ENCODE peak calls at places on chromosome 12, in seven cellular contexts. G is activated B cell treated with CpG ODN at 0.5 μM for 24 hours; R is H1; Q is GM10248; T is CD8-positive, alpha-beta T cell; J is activated CD8-positive, alpha-beta T cell treated with anti-CD3 and anti-CD28 coated beads for 36 hours; D is lung. O is an unnamed sample.

GRCh38 chr12:67810166-67810565 is 161.6 kb downstream of the DYRK2 start:
- DNase-seq in G (no peak), R (no peak), Q (no peak), T (no peak), J (no peak), D (no peak), O (no peak)

GRCh38 chr12:121697093-121697698 is 15.4 kb upstream of the TMEM120B start:
- DNase-seq in G (no peak), R (no peak), Q (peak; percentile 69), T (peak; percentile 48), J (peak; percentile 28), D (no peak), O (peak; percentile 69)

GRCh38 chr12:53060721-53061276 is 10.9 kb downstream of the TNS2 start:
- DNase-seq in G (no peak), R (no peak), Q (no peak), T (no peak), J (no peak), D (peak; percentile 34), O (no peak)

GRCh38 chr12:44876554-44877275 is 600 bp upstream of the NELL2 start:
- DNase-seq in G (no peak), R (peak; percentile 87), Q (peak; percentile 34), T (peak; percentile 58), J (peak; percentile 65), D (peak; percentile 29), O (peak; percentile 44)

GRCh38 chr12:123384994-123385376 is 1.1 kb downstream of the KMT5A start:
- DNase-seq in G (no peak), R (no peak), Q (no peak), T (no peak), J (no peak), D (no peak), O (no peak)

GRCh38 chr12:2876431-2877046 is 435 bp downstream of the FOXM1 start:
- DNase-seq in G (no peak), R (no peak), Q (peak; percentile 43), T (no peak), J (peak; percentile 50), D (no peak), O (peak; percentile 69)

GRCh38 chr12:99302874-99303273 is 344.7 kb upstream of the GARIN6 start:
- DNase-seq in G (no peak), R (no peak), Q (no peak), T (no peak), J (no peak), D (no peak), O (no peak)

GRCh38 chr12:62138527-62138926 is 121.7 kb upstream of the USP15 start:
- DNase-seq in G (no peak), R (no peak), Q (no peak), T (no peak), J (no peak), D (no peak), O (no peak)

GRCh38 chr12:63313139-63313538 is 162.1 kb upstream of the AVPR1A start:
- DNase-seq in G (no peak), R (no peak), Q (no peak), T (no peak), J (no peak), D (no peak), O (no peak)

GRCh38 chr12:13941258-13942249 is 39.8 kb downstream of the GRIN2B start:
- DNase-seq in G (no peak), R (peak; percentile 62), Q (peak; percentile 39), T (no peak), J (peak; percentile 32), D (peak; percentile 52), O (peak; percentile 38)

GRCh38 chr12:67669925-67670631 is 21.5 kb downstream of the DYRK2 start:
- DNase-seq in G (no peak), R (no peak), Q (no peak), T (no peak), J (no peak), D (no peak), O (no peak)

GRCh38 chr12:828726-829395 is 76.5 kb downstream of the WNK1 start:
- DNase-seq in G (no peak), R (no peak), Q (no peak), T (no peak), J (no peak), D (no peak), O (no peak)

GRCh38 chr12:53211476-53212381 is 4.7 kb upstream of the ITGB7 start:
- DNase-seq in G (no peak), R (peak; percentile 65), Q (no peak), T (no peak), J (peak; percentile 45), D (no peak), O (no peak)

GRCh38 chr12:16880864-16881285 is 274.9 kb upstream of the LMO3 start:
- DNase-seq in G (no peak), R (peak; percentile 48), Q (no peak), T (no peak), J (no peak), D (no peak), O (no peak)

GRCh38 chr12:48717252-48717695 is 767 bp upstream of the CCNT1 start:
- DNase-seq in G (no peak), R (no peak), Q (peak; percentile 47), T (no peak), J (no peak), D (no peak), O (peak; percentile 50)

GRCh38 chr12:89384050-89384749 is 31.9 kb upstream of the DUSP6 start:
- DNase-seq in G (no peak), R (peak; percentile 52), Q (no peak), T (no peak), J (no peak), D (peak; percentile 42), O (no peak)

GRCh38 chr12:92042791-92043531 is 102.7 kb downstream of the BTG1 start:
- DNase-seq in G (no peak), R (no peak), Q (no peak), T (no peak), J (no peak), D (no peak), O (no peak)

GRCh38 chr12:66692170-66692569 is 13.3 kb upstream of the GRIP1 start:
- DNase-seq in G (no peak), R (no peak), Q (no peak), T (no peak), J (no peak), D (no peak), O (no peak)

GRCh38 chr12:24113701-24114100 is 164.2 kb upstream of the SOX5 start:
- DNase-seq in G (no peak), R (no peak), Q (no peak), T (no peak), J (no peak), D (no peak), O (no peak)

GRCh38 chr12:94875525-94875924 is 128.0 kb downstream of the NDUFA12 start:
- DNase-seq in G (no peak), R (no peak), Q (peak; percentile 71), T (no peak), J (peak; percentile 27), D (no peak), O (peak; percentile 71)
- TF ChIP-seq CTCF in G (no peak), R (peak; percentile 79), Q (peak; percentile 68), T (no peak), J (peak; percentile 45), D (no peak), O (peak; percentile 72)

GRCh38 chr12:30753761-30754382 is 879 bp downstream of the CAPRIN2 start:
- DNase-seq in G (no peak), R (no peak), Q (no peak), T (no peak), J (no peak), D (no peak), O (no peak)

GRCh38 chr12:30755395-30755762 is 628 bp upstream of the CAPRIN2 start:
- DNase-seq in G (no peak), R (no peak), Q (no peak), T (no peak), J (no peak), D (no peak), O (no peak)

GRCh38 chr12:30756074-30756473 is 1.3 kb upstream of the CAPRIN2 start:
- DNase-seq in G (no peak), R (no peak), Q (no peak), T (no peak), J (no peak), D (no peak), O (no peak)

GRCh38 chr12:30754383-30754749 is 385 bp downstream of the CAPRIN2 start:
- DNase-seq in G (no peak), R (no peak), Q (no peak), T (no peak), J (peak; percentile 58), D (no peak), O (no peak)

DNA sequence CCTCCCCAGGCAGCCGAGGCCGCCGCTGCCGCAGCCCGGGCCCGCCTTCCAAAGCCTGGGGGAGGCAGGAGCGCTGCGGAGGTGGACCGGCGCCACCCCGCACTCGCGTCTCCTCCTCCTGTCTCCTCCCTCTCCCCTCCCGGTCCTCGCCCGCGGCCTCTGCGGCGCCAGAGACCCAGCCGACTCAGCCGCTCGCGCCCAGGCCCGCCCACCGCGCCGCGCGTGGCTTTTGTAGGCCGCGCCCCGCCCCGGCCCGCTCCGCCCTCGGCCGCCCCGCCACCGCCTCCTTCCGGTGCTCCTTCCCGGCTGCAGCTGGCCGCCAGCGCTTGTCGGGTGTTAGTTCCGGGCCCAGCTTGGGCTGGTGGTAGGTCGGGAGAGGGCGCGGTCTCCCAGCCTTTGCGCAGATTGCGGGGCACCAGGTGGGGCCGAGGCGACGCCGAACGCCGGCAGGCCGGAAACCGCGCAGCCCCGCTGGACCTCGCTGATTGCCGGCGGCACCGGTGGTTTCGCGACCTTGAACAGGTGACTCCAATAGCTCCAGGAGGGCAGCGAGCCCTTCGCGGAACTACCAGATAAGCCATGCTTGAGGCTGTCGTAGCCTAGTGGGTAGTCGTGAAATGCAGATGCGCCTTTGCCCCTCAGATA is at the start of gene CAPRIN2:
- DNase-seq in G (peak; percentile 97), R (peak; percentile 95), Q (peak; percentile 92), T (peak; percentile 95), J (peak; percentile 93), D (peak; percentile 96), O (peak; percentile 94)
- TF ChIP-seq CTCF in G (no peak), R (peak; percentile 51), Q (peak; percentile 64), T (no peak), J (no peak), D (peak; percentile 11), O (peak; percentile 45)

GRCh38 chr12:4267904-4268548 is 5.5 kb upstream of the CCND2 start:
- DNase-seq in G (no peak), R (no peak), Q (no peak), T (no peak), J (no peak), D (no peak), O (no peak)
- TF ChIP-seq CTCF in G (no peak), R (no peak), Q (no peak), T (no peak), J (no peak), D (no peak), O (no peak)

GRCh38 chr12:32303171-32303570 is 96.2 kb upstream of the FGD4 start:
- DNase-seq in G (no peak), R (no peak), Q (no peak), T (no peak), J (no peak), D (no peak), O (no peak)

GRCh38 chr12:32302218-32302826 is 97.0 kb upstream of the FGD4 start:
- DNase-seq in G (peak; percentile 21), R (no peak), Q (peak; percentile 74), T (no peak), J (peak; percentile 34), D (no peak), O (peak; percentile 45)

GRCh38 chr12:32301216-32301615 is 98.1 kb upstream of the FGD4 start:
- DNase-seq in G (no peak), R (no peak), Q (no peak), T (no peak), J (no peak), D (no peak), O (no peak)

GRCh38 chr12:32307352-32307751 is 92.0 kb upstream of the FGD4 start:
- DNase-seq in G (no peak), R (no peak), Q (no peak), T (no peak), J (no peak), D (no peak), O (no peak)

GRCh38 chr12:32305163-32305562 is 94.2 kb upstream of the FGD4 start:
- DNase-seq in G (no peak), R (no peak), Q (no peak), T (peak; percentile 11), J (peak; percentile 16), D (no peak), O (no peak)
- TF ChIP-seq CTCF in G (no peak), R (no peak), Q (no peak), T (peak; percentile 72), J (peak; percentile 69), D (peak; percentile 56), O (peak; percentile 49)